ENCODE peak calls at places on chromosomes 13 and 19, in six cellular contexts. T, Q, W, Z, B and C are unnamed samples.
A peak's percentile ranks its signal among the peaks of the same experiment; 100 is the strongest.

GRCh38 chr13:49046002-49046401 is 70.3 kb downstream of the FNDC3A start:
- DNase-seq in T (no peak), Q (no peak), B (no peak), W (peak; percentile 36), Z (no peak), C (no peak)

GRCh38 chr13:93505104-93505952 is 278.7 kb downstream of the GPC6 start:
- DNase-seq in Z (no peak), W (peak; percentile 72), Q (no peak), B (no peak), T (no peak), C (no peak)

GRCh38 chr13:24053505-24054251 is 106.8 kb upstream of the SPATA13 start:
- DNase-seq in Z (no peak), T (no peak), Q (peak; percentile 67), B (peak; percentile 82), W (peak; percentile 68), C (peak; percentile 72)

GRCh38 chr13:37475966-37476365 is 122.6 kb downstream of the POSTN start:
- DNase-seq in B (no peak), Q (no peak), Z (no peak), T (no peak), W (peak; percentile 87), C (no peak)

GRCh38 chr19:2255982-2256685 is at the start of gene JSRP1:
- DNase-seq in B (no peak), Z (no peak), T (no peak), Q (no peak), W (no peak), C (no peak)

GRCh38 chr19:843180-843835 is 2.5 kb downstream of the PRTN3 start:
- DNase-seq in Z (no peak), B (peak; percentile 47), W (no peak), T (no peak), Q (no peak), C (no peak)

GRCh38 chr13:109348514-109349340 is 437.7 kb downstream of the IRS2 start:
- DNase-seq in Z (no peak), W (peak; percentile 64), Q (no peak), B (no peak), T (no peak), C (no peak)

GRCh38 chr19:32188921-32189320 is 156.5 kb upstream of the ZNF507 start:
- DNase-seq in Q (no peak), T (no peak), Z (no peak), W (no peak), B (no peak), C (no peak)

GRCh38 chr13:45162821-45163220 is 38.0 kb downstream of the KCTD4 start:
- DNase-seq in Z (no peak), T (no peak), B (no peak), W (peak; percentile 95), Q (no peak), C (no peak)

GRCh38 chr13:31310781-31311180 is 111.0 kb downstream of the B3GLCT start:
- DNase-seq in T (no peak), Z (peak; percentile 55), Q (peak; percentile 78), W (peak; percentile 1), B (peak; percentile 19), C (no peak)

GRCh38 chr13:84315527-84315926 is 433.3 kb upstream of the SLITRK1 start:
- DNase-seq in Q (no peak), W (no peak), B (no peak), Z (no peak), T (no peak), C (no peak)

GRCh38 chr19:33927789-33928457 is 131.3 kb downstream of the KCTD15 start:
- DNase-seq in W (no peak), Q (no peak), T (no peak), Z (no peak), B (no peak), C (no peak)
- H3K4me1 ChIP-seq in W (no peaks in the 10 kb centered on the region), Q (no peaks in the 10 kb centered on the region), T (no peaks in the 10 kb centered on the region), Z (no peaks in the 10 kb centered on the region), B (no peaks in the 10 kb centered on the region), C (no peaks in the 10 kb centered on the region)

GRCh38 chr19:55493052-55493649 is 4.9 kb downstream of the SSC5D start:
- DNase-seq in Q (no peak), Z (no peak), B (no peak), W (peak; percentile 67), T (no peak), C (no peak)
- H3K4me3 ChIP-seq in Q (no peak overlapping the region), Z (peak overlapping the region; percentile 63), B (no peak overlapping the region), W (no peak overlapping the region), T (no peak overlapping the region), C (no peak overlapping the region)

GRCh38 chr13:110615005-110615321 is 382 bp upstream of the NAXD start:
- DNase-seq in Q (no peak), Z (no peak), B (no peak), T (no peak), W (no peak), C (no peak)

GRCh38 chr13:110617326-110618072 is 2.2 kb downstream of the NAXD start:
- DNase-seq in B (peak; percentile 81), W (peak; percentile 97), Q (no peak), Z (no peak), T (no peak), C (peak; percentile 59)

GRCh38 chr13:110615322-110616102 is at the start of gene NAXD:
- DNase-seq in W (peak; percentile 93), T (peak; percentile 48), Z (peak; percentile 95), Q (peak; percentile 85), B (peak; percentile 94), C (peak; percentile 94)

GRCh38 chr13:110618167-110618566 is 2.8 kb downstream of the NAXD start:
- DNase-seq in B (no peak), Q (no peak), T (no peak), Z (no peak), W (no peak), C (no peak)

GRCh38 chr13:110616103-110617101 is 1.1 kb downstream of the NAXD start:
- DNase-seq in W (peak; percentile 72), B (peak; percentile 50), T (no peak), Q (no peak), Z (no peak), C (peak; percentile 52)
- TF ChIP-seq CTCF in W (no peak), B (peak; percentile 16), T (no peak), Q (no peak), Z (no peak), C (no peak)

GRCh38 chr19:49929121-49929610 is at the start of the genes ATF5 and NUP62:
- DNase-seq in Z (peak; percentile 90), B (peak; percentile 86), Q (peak; percentile 74), T (no peak), W (peak; percentile 75), C (peak; percentile 90)

GRCh38 chr19:49927526-49928264 is 1.3 kb upstream of the ATF5 start:
- DNase-seq in B (no peak), Z (no peak), W (no peak), T (no peak), Q (no peak), C (no peak)

GRCh38 chr19:49925486-49925885 is 3.5 kb upstream of the ATF5 start:
- DNase-seq in Z (no peak), W (no peak), T (no peak), B (no peak), Q (no peak), C (no peak)

GRCh38 chr19:49924004-49924880 is 4.8 kb upstream of the ATF5 start:
- DNase-seq in Q (no peak), B (no peak), Z (no peak), W (no peak), T (no peak), C (peak; percentile 33)

DNA sequence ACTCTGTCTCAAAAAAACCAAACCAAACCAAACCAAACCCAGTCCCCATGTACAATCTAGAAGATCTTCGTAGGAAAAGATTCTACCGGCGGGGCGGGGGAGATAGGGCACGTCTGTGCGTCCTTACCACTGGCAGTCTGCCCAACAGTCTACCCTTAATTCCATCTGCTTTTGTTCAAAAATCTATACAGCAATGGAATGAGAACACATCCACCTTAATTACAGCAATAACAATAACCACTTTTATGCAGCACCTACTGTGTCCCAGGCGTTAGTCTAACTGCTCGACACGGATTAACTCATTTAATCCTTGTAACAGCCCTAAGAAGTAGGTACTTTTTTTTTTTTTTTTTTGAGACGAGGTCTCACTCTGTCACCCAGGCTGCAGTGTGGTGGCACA is 2.5 kb upstream of the ATF5 start:
- DNase-seq in Q (no peak), Z (no peak), T (no peak), B (no peak), W (no peak), C (no peak)
- H3K4me1 ChIP-seq in Q (peaks cover 12% of the 10 kb centered on the region), Z (peaks cover 45% of the 10 kb centered on the region), T (peaks cover 10% of the 10 kb centered on the region), B (peaks cover 22% of the 10 kb centered on the region), W (peaks cover 17% of the 10 kb centered on the region), C (peaks cover 20% of the 10 kb centered on the region)

GRCh38 chr13:50910483-50910805 is 853 bp downstream of the RNASEH2B start:
- DNase-seq in B (no peak), W (peak; percentile 42), Q (no peak), T (no peak), Z (no peak), C (no peak)

GRCh38 chr13:50911051-50911690 is 1.6 kb downstream of the RNASEH2B start:
- DNase-seq in B (no peak), T (no peak), Q (no peak), Z (no peak), W (no peak), C (no peak)

GRCh38 chr13:50912851-50913250 is 3.3 kb downstream of the RNASEH2B start:
- DNase-seq in T (no peak), B (no peak), Z (no peak), W (peak; percentile 55), Q (no peak), C (no peak)

GRCh38 chr13:50914301-50914700 is 4.7 kb downstream of the RNASEH2B start:
- DNase-seq in T (no peak), W (no peak), Q (no peak), B (no peak), Z (no peak), C (no peak)

DNA sequence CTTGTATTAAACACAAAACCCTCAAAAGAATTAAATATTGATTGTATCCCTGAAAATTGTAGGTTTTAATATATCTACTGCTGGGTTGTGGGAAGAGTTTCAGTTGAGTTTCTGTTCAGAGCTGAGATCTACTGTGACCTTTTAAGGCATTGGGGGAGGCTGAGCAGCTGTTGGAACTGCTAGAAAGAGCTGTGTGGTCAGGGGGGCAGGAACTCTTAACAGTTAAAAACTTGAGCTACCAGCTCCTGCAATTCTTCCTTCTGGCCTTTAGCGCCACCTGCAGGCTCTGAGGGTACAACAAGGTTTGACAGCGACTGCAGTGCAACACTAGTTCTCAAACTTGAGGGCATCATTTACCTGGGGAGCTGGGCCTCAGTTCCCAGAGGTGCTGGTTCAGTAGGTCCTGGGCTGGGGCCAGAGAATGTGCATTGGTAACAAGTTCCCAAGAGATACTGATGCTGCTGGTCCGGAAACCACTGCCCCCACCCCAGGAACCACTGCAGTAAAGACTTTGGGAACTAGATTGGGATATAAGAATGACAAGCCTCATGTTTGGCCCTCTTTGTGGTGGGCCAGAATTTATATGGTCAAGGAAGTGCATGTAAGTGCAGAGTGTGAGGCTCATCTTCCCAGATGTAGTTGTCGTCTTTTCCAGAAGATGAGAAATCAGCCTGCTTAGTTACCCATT is 2.5 kb downstream of the RNASEH2B start:
- DNase-seq in Q (peak; percentile 78), Z (peak; percentile 85), W (peak; percentile 90), T (peak; percentile 31), B (peak; percentile 89), C (peak; percentile 94)
- H3K4me3 ChIP-seq in Q (no peak overlapping the region), Z (peak overlapping the region; percentile 96), W (no peak overlapping the region), T (no peak overlapping the region), B (no peak overlapping the region), C (no peak overlapping the region)